ENCODE peak calls at places on chromosomes 11 and 22, in nine cellular contexts. One of them, this sample, is unnamed.

GRCh38 chr22:37415210-37415609 is 12.1 kb downstream of the ELFN2 start:
- DNase-seq in adrenal gland: no peak
- DNase-seq in PC-9: no peak
- DNase-seq in aorta: no peak
- DNase-seq in mesenchymal stem cell: no peak
- DNase-seq in spleen: no peak
- DNase-seq in heart right ventricle: no peak
- DNase-seq in CD8-positive, alpha-beta memory T cell: no peak
- DNase-seq in neuronal stem cell: no peak
- DNase-seq in this sample: no peak

GRCh38 chr11:96486890-96487633 is 97.2 kb downstream of the JRKL start:
- DNase-seq in PC-9: peak; percentile 64
- DNase-seq in aorta: no peak
- DNase-seq in neuronal stem cell: no peak
- DNase-seq in spleen: no peak
- DNase-seq in heart right ventricle: no peak
- DNase-seq in adrenal gland: peak; percentile 53
- DNase-seq in mesenchymal stem cell: peak; percentile 72
- DNase-seq in CD8-positive, alpha-beta memory T cell: no peak
- DNase-seq in this sample: no peak

GRCh38 chr11:107624983-107625779 is 34.2 kb downstream of the ELMOD1 start:
- DNase-seq in adrenal gland: no peak
- DNase-seq in heart right ventricle: no peak
- DNase-seq in aorta: no peak
- DNase-seq in PC-9: no peak
- DNase-seq in CD8-positive, alpha-beta memory T cell: no peak
- DNase-seq in spleen: no peak
- DNase-seq in mesenchymal stem cell: no peak
- DNase-seq in neuronal stem cell: no peak
- DNase-seq in this sample: no peak

GRCh38 chr22:34414467-34415440 is 494.5 kb upstream of the LARGE1 start:
- DNase-seq in PC-9: peak; percentile 67
- DNase-seq in aorta: no peak
- DNase-seq in spleen: no peak
- DNase-seq in adrenal gland: peak; percentile 33
- DNase-seq in mesenchymal stem cell: no peak
- DNase-seq in neuronal stem cell: peak; percentile 87
- DNase-seq in heart right ventricle: no peak
- DNase-seq in CD8-positive, alpha-beta memory T cell: no peak
- DNase-seq in this sample: peak; percentile 88

GRCh38 chr11:68946416-68947090 is 34.2 kb downstream of the MRGPRD start:
- DNase-seq in aorta: peak; percentile 73
- DNase-seq in adrenal gland: peak; percentile 34
- DNase-seq in PC-9: peak; percentile 36
- DNase-seq in heart right ventricle: no peak
- DNase-seq in spleen: peak; percentile 35
- DNase-seq in mesenchymal stem cell: peak; percentile 94
- DNase-seq in neuronal stem cell: no peak
- DNase-seq in CD8-positive, alpha-beta memory T cell: no peak
- DNase-seq in this sample: no peak

GRCh38 chr11:108897071-108897481 is 232.2 kb downstream of the DDX10 start:
- DNase-seq in adrenal gland: no peak
- DNase-seq in spleen: no peak
- DNase-seq in PC-9: no peak
- DNase-seq in neuronal stem cell: peak; percentile 11
- DNase-seq in mesenchymal stem cell: no peak
- DNase-seq in heart right ventricle: no peak
- DNase-seq in CD8-positive, alpha-beta memory T cell: no peak
- DNase-seq in aorta: no peak
- DNase-seq in this sample: peak; percentile 29

GRCh38 chr22:17140826-17141771 is 18.0 kb downstream of the HDHD5 start:
- DNase-seq in adrenal gland: no peak
- DNase-seq in heart right ventricle: no peak
- DNase-seq in spleen: peak; percentile 56
- DNase-seq in mesenchymal stem cell: no peak
- DNase-seq in PC-9: no peak
- DNase-seq in neuronal stem cell: no peak
- DNase-seq in aorta: no peak
- DNase-seq in CD8-positive, alpha-beta memory T cell: no peak
- DNase-seq in this sample: no peak

GRCh38 chr22:45864959-45865496 is 111.9 kb downstream of the WNT7B start:
- DNase-seq in mesenchymal stem cell: no peak
- DNase-seq in neuronal stem cell: no peak
- DNase-seq in heart right ventricle: no peak
- DNase-seq in aorta: no peak
- DNase-seq in CD8-positive, alpha-beta memory T cell: no peak
- DNase-seq in PC-9: no peak
- DNase-seq in spleen: no peak
- DNase-seq in adrenal gland: no peak
- DNase-seq in this sample: no peak

GRCh38 chr11:118914178-118914918 is 11.4 kb downstream of the BCL9L start:
- DNase-seq in spleen: peak; percentile 95
- DNase-seq in heart right ventricle: no peak
- DNase-seq in aorta: no peak
- DNase-seq in CD8-positive, alpha-beta memory T cell: peak; percentile 78
- DNase-seq in adrenal gland: no peak
- DNase-seq in mesenchymal stem cell: no peak
- DNase-seq in PC-9: peak; percentile 66
- DNase-seq in neuronal stem cell: no peak
- DNase-seq in this sample: peak; percentile 77

GRCh38 chr11:46003647-46004046 is 81.2 kb downstream of the LARGE2 start:
- DNase-seq in spleen: no peak
- DNase-seq in adrenal gland: no peak
- DNase-seq in aorta: no peak
- DNase-seq in CD8-positive, alpha-beta memory T cell: no peak
- DNase-seq in mesenchymal stem cell: no peak
- DNase-seq in heart right ventricle: no peak
- DNase-seq in neuronal stem cell: no peak
- DNase-seq in PC-9: no peak
- DNase-seq in this sample: no peak

GRCh38 chr22:50169774-50170341 is 673 bp upstream of the PANX2 start:
- DNase-seq in aorta: peak; percentile 52
- DNase-seq in spleen: peak; percentile 87
- DNase-seq in mesenchymal stem cell: no peak
- DNase-seq in CD8-positive, alpha-beta memory T cell: no peak
- DNase-seq in adrenal gland: no peak
- DNase-seq in heart right ventricle: no peak
- DNase-seq in PC-9: peak; percentile 62
- DNase-seq in neuronal stem cell: no peak
- DNase-seq in this sample: no peak

GRCh38 chr22:18078329-18079041 is 695 bp downstream of the PEX26 start:
- DNase-seq in PC-9: peak; percentile 30
- DNase-seq in mesenchymal stem cell: peak; percentile 49
- DNase-seq in spleen: peak; percentile 92
- DNase-seq in heart right ventricle: peak; percentile 33
- DNase-seq in CD8-positive, alpha-beta memory T cell: peak; percentile 26
- DNase-seq in aorta: peak; percentile 61
- DNase-seq in adrenal gland: peak; percentile 65
- DNase-seq in neuronal stem cell: no peak
- DNase-seq in this sample: peak; percentile 28

GRCh38 chr11:119618208-119618909 is 110.6 kb downstream of the NECTIN1 start:
- DNase-seq in adrenal gland: peak; percentile 41
- DNase-seq in mesenchymal stem cell: no peak
- DNase-seq in heart right ventricle: peak; percentile 25
- DNase-seq in aorta: peak; percentile 81
- DNase-seq in PC-9: no peak
- DNase-seq in neuronal stem cell: peak; percentile 47
- DNase-seq in CD8-positive, alpha-beta memory T cell: no peak
- DNase-seq in spleen: no peak
- DNase-seq in this sample: no peak

GRCh38 chr11:72430743-72431570 is 3.4 kb downstream of the CLPB start:
- DNase-seq in adrenal gland: peak; percentile 55
- DNase-seq in neuronal stem cell: no peak
- DNase-seq in PC-9: peak; percentile 37
- DNase-seq in heart right ventricle: no peak
- DNase-seq in CD8-positive, alpha-beta memory T cell: no peak
- DNase-seq in spleen: no peak
- DNase-seq in aorta: no peak
- DNase-seq in mesenchymal stem cell: peak; percentile 66
- DNase-seq in this sample: peak; percentile 66

GRCh38 chr22:50708474-50708873 is 29.5 kb upstream of the ACR start:
- DNase-seq in PC-9: no peak
- DNase-seq in heart right ventricle: no peak
- DNase-seq in adrenal gland: no peak
- DNase-seq in mesenchymal stem cell: no peak
- DNase-seq in aorta: no peak
- DNase-seq in spleen: no peak
- DNase-seq in CD8-positive, alpha-beta memory T cell: no peak
- DNase-seq in neuronal stem cell: no peak
- DNase-seq in this sample: no peak

GRCh38 chr11:36594316-36594989 is at the start of gene IFTAP:
- DNase-seq in CD8-positive, alpha-beta memory T cell: no peak
- DNase-seq in adrenal gland: peak; percentile 44
- DNase-seq in PC-9: peak; percentile 64
- DNase-seq in heart right ventricle: peak; percentile 22
- DNase-seq in neuronal stem cell: peak; percentile 84
- DNase-seq in mesenchymal stem cell: peak; percentile 91
- DNase-seq in spleen: peak; percentile 82
- DNase-seq in aorta: peak; percentile 55
- DNase-seq in this sample: peak; percentile 93

GRCh38 chr11:43556269-43556668 is 124.3 kb upstream of the HSD17B12 start:
- DNase-seq in mesenchymal stem cell: no peak
- DNase-seq in neuronal stem cell: no peak
- DNase-seq in adrenal gland: no peak
- DNase-seq in heart right ventricle: no peak
- DNase-seq in PC-9: no peak
- DNase-seq in spleen: no peak
- DNase-seq in CD8-positive, alpha-beta memory T cell: no peak
- DNase-seq in aorta: no peak
- DNase-seq in this sample: no peak

GRCh38 chr11:43557553-43558031 is 122.9 kb upstream of the HSD17B12 start:
- DNase-seq in heart right ventricle: no peak
- DNase-seq in neuronal stem cell: peak; percentile 72
- DNase-seq in aorta: no peak
- DNase-seq in CD8-positive, alpha-beta memory T cell: no peak
- DNase-seq in adrenal gland: no peak
- DNase-seq in spleen: no peak
- DNase-seq in mesenchymal stem cell: no peak
- DNase-seq in PC-9: no peak
- DNase-seq in this sample: no peak

GRCh38 chr11:43556892-43557291 is 123.6 kb upstream of the HSD17B12 start:
- DNase-seq in mesenchymal stem cell: no peak
- DNase-seq in adrenal gland: no peak
- DNase-seq in CD8-positive, alpha-beta memory T cell: no peak
- DNase-seq in PC-9: no peak
- DNase-seq in neuronal stem cell: no peak
- DNase-seq in spleen: no peak
- DNase-seq in aorta: no peak
- DNase-seq in heart right ventricle: no peak
- DNase-seq in this sample: no peak

GRCh38 chr11:43558556-43559127 is 121.9 kb upstream of the HSD17B12 start:
- DNase-seq in mesenchymal stem cell: no peak
- DNase-seq in neuronal stem cell: no peak
- DNase-seq in aorta: no peak
- DNase-seq in heart right ventricle: no peak
- DNase-seq in CD8-positive, alpha-beta memory T cell: no peak
- DNase-seq in PC-9: no peak
- DNase-seq in spleen: no peak
- DNase-seq in adrenal gland: no peak
- DNase-seq in this sample: no peak

DNA sequence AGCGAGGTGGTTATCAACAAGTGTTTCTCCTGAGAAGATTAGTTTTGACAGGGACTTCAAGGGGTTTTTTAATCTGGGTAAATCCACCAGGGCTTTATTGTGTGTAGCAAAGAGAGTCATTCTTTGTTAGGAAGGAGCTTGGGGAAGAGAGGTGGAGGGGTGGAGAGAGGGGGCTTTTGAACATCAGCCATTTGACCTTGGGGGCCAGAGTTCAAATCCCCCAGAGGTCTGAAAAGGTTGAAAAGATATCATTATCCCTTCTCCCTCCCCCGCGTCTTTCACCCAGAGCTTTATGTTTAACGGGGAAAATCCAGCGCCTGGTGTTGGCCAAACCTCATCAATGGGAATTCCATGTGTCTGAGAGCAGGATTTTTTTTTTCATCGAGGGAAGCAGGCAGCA is 122.5 kb upstream of the HSD17B12 start:
- DNase-seq in mesenchymal stem cell: no peak
- DNase-seq in heart right ventricle: no peak
- DNase-seq in aorta: no peak
- DNase-seq in PC-9: no peak
- DNase-seq in spleen: no peak
- DNase-seq in adrenal gland: no peak
- DNase-seq in CD8-positive, alpha-beta memory T cell: no peak
- DNase-seq in neuronal stem cell: no peak
- DNase-seq in this sample: no peak
- H3K27me3 ChIP-seq in mesenchymal stem cell: peaks cover 86% of the 10 kb centered on the region
- H3K27me3 ChIP-seq in heart right ventricle: peaks cover 86% of the 10 kb centered on the region
- H3K27me3 ChIP-seq in aorta: no peaks in the 10 kb centered on the region
- H3K27me3 ChIP-seq in PC-9: peaks cover 97% of the 10 kb centered on the region
- H3K27me3 ChIP-seq in spleen: peaks cover 9% of the 10 kb centered on the region
- H3K27me3 ChIP-seq in adrenal gland: peaks cover 14% of the 10 kb centered on the region
- H3K27me3 ChIP-seq in CD8-positive, alpha-beta memory T cell: peaks cover 24% of the 10 kb centered on the region
- H3K27me3 ChIP-seq in neuronal stem cell: no peaks in the 10 kb centered on the region
- H3K27me3 ChIP-seq in this sample: peaks cover 17% of the 10 kb centered on the region

GRCh38 chr22:36330655-36331305 is 57.0 kb downstream of the MYH9 start:
- DNase-seq in CD8-positive, alpha-beta memory T cell: no peak
- DNase-seq in neuronal stem cell: no peak
- DNase-seq in spleen: peak; percentile 84
- DNase-seq in heart right ventricle: peak; percentile 64
- DNase-seq in mesenchymal stem cell: peak; percentile 85
- DNase-seq in adrenal gland: peak; percentile 60
- DNase-seq in PC-9: peak; percentile 35
- DNase-seq in aorta: peak; percentile 88
- DNase-seq in this sample: no peak
- H3K36me3 ChIP-seq in CD8-positive, alpha-beta memory T cell: peaks cover 43% of the 10 kb centered on the region
- H3K36me3 ChIP-seq in neuronal stem cell: peaks cover 87% of the 10 kb centered on the region
- H3K36me3 ChIP-seq in spleen: no peaks in the 10 kb centered on the region
- H3K36me3 ChIP-seq in heart right ventricle: peaks cover 12% of the 10 kb centered on the region
- H3K36me3 ChIP-seq in mesenchymal stem cell: peaks cover 76% of the 10 kb centered on the region
- H3K36me3 ChIP-seq in adrenal gland: no peaks in the 10 kb centered on the region
- H3K36me3 ChIP-seq in PC-9: peaks cover 49% of the 10 kb centered on the region
- H3K36me3 ChIP-seq in aorta: peaks cover 4% of the 10 kb centered on the region
- H3K36me3 ChIP-seq in this sample: peaks cover 55% of the 10 kb centered on the region

GRCh38 chr11:17472467-17472866 is 4.2 kb downstream of the ABCC8 start:
- DNase-seq in PC-9: no peak
- DNase-seq in aorta: no peak
- DNase-seq in adrenal gland: no peak
- DNase-seq in neuronal stem cell: no peak
- DNase-seq in spleen: no peak
- DNase-seq in heart right ventricle: no peak
- DNase-seq in CD8-positive, alpha-beta memory T cell: no peak
- DNase-seq in mesenchymal stem cell: no peak
- DNase-seq in this sample: no peak
- H3K27me3 ChIP-seq in PC-9: peaks cover 77% of the 10 kb centered on the region
- H3K27me3 ChIP-seq in aorta: peaks cover 2% of the 10 kb centered on the region
- H3K27me3 ChIP-seq in adrenal gland: peaks cover 32% of the 10 kb centered on the region
- H3K27me3 ChIP-seq in neuronal stem cell: peaks cover 10% of the 10 kb centered on the region
- H3K27me3 ChIP-seq in spleen: peaks cover 14% of the 10 kb centered on the region
- H3K27me3 ChIP-seq in heart right ventricle: peaks cover 43% of the 10 kb centered on the region
- H3K27me3 ChIP-seq in CD8-positive, alpha-beta memory T cell: peaks cover 8% of the 10 kb centered on the region
- H3K27me3 ChIP-seq in mesenchymal stem cell: peaks cover 83% of the 10 kb centered on the region
- H3K27me3 ChIP-seq in this sample: peaks cover 9% of the 10 kb centered on the region

DNA sequence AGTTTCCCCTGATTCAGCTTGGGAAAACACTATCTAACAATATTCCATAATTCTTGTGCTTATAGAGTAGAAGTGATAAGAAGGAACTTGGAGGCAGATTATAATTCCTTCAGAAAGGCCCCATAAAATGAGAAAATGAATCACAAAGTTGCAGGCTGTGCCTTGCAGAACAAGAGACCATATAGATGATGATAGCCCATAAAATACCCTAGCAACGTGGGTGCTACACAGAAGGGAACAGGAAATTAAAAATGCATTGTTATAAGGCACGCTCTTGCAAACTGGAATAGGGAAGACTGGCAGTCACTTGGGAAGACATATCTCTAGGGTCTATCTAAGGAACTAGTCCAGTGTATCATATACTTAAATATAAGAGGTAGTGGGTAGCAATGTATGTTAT is 67.6 kb downstream of the KIF18A start:
- DNase-seq in spleen: no peak
- DNase-seq in mesenchymal stem cell: no peak
- DNase-seq in adrenal gland: no peak
- DNase-seq in aorta: no peak
- DNase-seq in PC-9: no peak
- DNase-seq in CD8-positive, alpha-beta memory T cell: no peak
- DNase-seq in neuronal stem cell: no peak
- DNase-seq in heart right ventricle: no peak
- DNase-seq in this sample: no peak
- H3K36me3 ChIP-seq in spleen: no peaks in the 10 kb centered on the region
- H3K36me3 ChIP-seq in mesenchymal stem cell: no peaks in the 10 kb centered on the region
- H3K36me3 ChIP-seq in adrenal gland: no peaks in the 10 kb centered on the region
- H3K36me3 ChIP-seq in aorta: no peaks in the 10 kb centered on the region
- H3K36me3 ChIP-seq in PC-9: no peaks in the 10 kb centered on the region
- H3K36me3 ChIP-seq in CD8-positive, alpha-beta memory T cell: no peaks in the 10 kb centered on the region
- H3K36me3 ChIP-seq in neuronal stem cell: peaks cover 60% of the 10 kb centered on the region
- H3K36me3 ChIP-seq in heart right ventricle: no peaks in the 10 kb centered on the region
- H3K36me3 ChIP-seq in this sample: peaks cover 28% of the 10 kb centered on the region

This sample was measured in SJCRH30.